ENCODE peak calls at places on chromosomes 5 and 9, in ten cellular contexts. Y is activated T-helper 9 cell treated with anti-CD3 and anti-CD28 coated beads, Interleukin-2, amount 50 U/mL, for 16 hours; T is fibroblast of lung; Q is hypothalamus; P is lower leg skin; U is ACHN; A is heart right ventricle; D is fibroblast of the aortic adventitia; G is osteocyte; M is skeletal muscle cell. L is an unnamed sample.

GRCh38 chr5:107331882-107332281 is 338.9 kb downstream of the EFNA5 start:
- DNase-seq in Y (no peak), Q (no peak), P (no peak), A (no peak), M (no peak), D (no peak), G (no peak), T (no peak), U (no peak), L (peak; percentile 2)

GRCh38 chr5:177472460-177473441 is 683 bp downstream of the DBN1 start:
- DNase-seq in U (no peak), G (no peak), P (no peak), A (no peak), T (no peak), D (no peak), Q (no peak), Y (peak; percentile 30), M (no peak), L (peak; percentile 80)

GRCh38 chr5:143262393-143263174 is 140.9 kb downstream of the NR3C1 start:
- DNase-seq in D (peak; percentile 93), G (no peak), P (no peak), M (peak; percentile 93), U (peak; percentile 26), Y (no peak), A (no peak), T (peak; percentile 98), Q (no peak), L (peak; percentile 44)

GRCh38 chr5:32193591-32193990 is 19.5 kb upstream of the GOLPH3 start:
- DNase-seq in Y (no peak), T (peak; percentile 91), G (no peak), M (peak; percentile 89), U (no peak), A (peak; percentile 91), P (peak; percentile 65), D (peak; percentile 89), Q (no peak), L (peak; percentile 95)

GRCh38 chr9:77980622-77981021 is 51.0 kb downstream of the GNAQ start:
- DNase-seq in Y (no peak), D (peak; percentile 70), P (no peak), Q (no peak), A (no peak), T (peak; percentile 64), G (no peak), M (peak; percentile 36), U (no peak), L (no peak)

GRCh38 chr5:68285857-68286611 is 70.5 kb downstream of the PIK3R1 start:
- DNase-seq in T (peak; percentile 75), Q (no peak), Y (no peak), D (peak; percentile 83), G (no peak), A (no peak), U (peak; percentile 62), P (no peak), M (no peak), L (peak; percentile 72)

GRCh38 chr5:68243681-68244080 is 28.1 kb downstream of the PIK3R1 start:
- DNase-seq in P (no peak), Y (no peak), M (no peak), G (no peak), T (no peak), Q (no peak), A (no peak), D (no peak), U (no peak), L (no peak)

GRCh38 chr5:100706796-100707195 is 171.6 kb downstream of the FAM174A start:
- DNase-seq in D (peak; percentile 15), U (no peak), P (no peak), G (no peak), M (no peak), Q (no peak), A (no peak), T (peak; percentile 56), Y (no peak), L (peak; percentile 24)

GRCh38 chr9:20658677-20659473 is 25.2 kb upstream of the FOCAD start:
- DNase-seq in P (no peak), D (no peak), Y (no peak), Q (no peak), G (no peak), A (no peak), U (no peak), T (peak; percentile 10), M (no peak), L (peak; percentile 33)

GRCh38 chr9:119853126-119853525 is 483.9 kb upstream of the BRINP1 start:
- DNase-seq in P (no peak), M (no peak), Y (no peak), A (no peak), G (no peak), T (no peak), D (no peak), Q (no peak), U (no peak), L (no peak)

GRCh38 chr9:131275332-131276106 is 791 bp downstream of the FAM78A start:
- DNase-seq in T (no peak), A (peak; percentile 71), Y (no peak), D (no peak), M (no peak), U (no peak), G (no peak), P (no peak), Q (no peak), L (no peak)

GRCh38 chr5:180806351-180807011 is 3.9 kb upstream of the MGAT1 start:
- DNase-seq in D (no peak), M (no peak), T (no peak), Q (no peak), A (no peak), Y (no peak), U (no peak), P (no peak), G (no peak), L (no peak)

GRCh38 chr9:96169488-96169887 is 132.5 kb downstream of the HSD17B3 start:
- DNase-seq in T (peak; percentile 63), G (peak; percentile 90), M (no peak), Q (peak; percentile 61), P (no peak), Y (no peak), A (no peak), U (no peak), D (no peak), L (peak; percentile 59)

GRCh38 chr5:169126376-169127043 is 174.4 kb downstream of the SLIT3 start:
- DNase-seq in U (no peak), Q (no peak), P (no peak), T (no peak), M (no peak), G (no peak), A (no peak), Y (no peak), D (peak; percentile 49), L (no peak)

GRCh38 chr5:163105456-163105855 is 331.9 kb upstream of the CCNG1 start:
- DNase-seq in Y (no peak), A (no peak), P (no peak), M (no peak), G (no peak), Q (no peak), U (peak; percentile 36), T (no peak), D (no peak), L (peak; percentile 34)

GRCh38 chr5:124176692-124177091 is 569.7 kb downstream of the ZNF608 start:
- DNase-seq in M (peak; percentile 35), Y (no peak), G (no peak), P (no peak), D (no peak), U (no peak), Q (no peak), T (no peak), A (peak; percentile 36), L (no peak)

GRCh38 chr9:129459550-129460322 is 161.2 kb downstream of the C9orf50 start:
- DNase-seq in M (no peak), Y (no peak), Q (no peak), G (no peak), T (no peak), A (peak; percentile 36), U (no peak), D (no peak), P (no peak), L (no peak)

GRCh38 chr5:33336911-33337620 is 103.7 kb upstream of the TARS1 start:
- DNase-seq in Q (no peak), P (no peak), U (no peak), T (peak; percentile 89), Y (no peak), D (peak; percentile 86), G (no peak), M (peak; percentile 90), A (no peak), L (no peak)

GRCh38 chr5:107505763-107506534 is 164.8 kb downstream of the EFNA5 start:
- DNase-seq in P (no peak), T (no peak), A (no peak), G (no peak), Y (no peak), D (no peak), U (no peak), M (no peak), Q (no peak), L (no peak)

GRCh38 chr9:33782395-33783152 is 12.8 kb upstream of the PRSS3 start:
- DNase-seq in Y (no peak), M (peak; percentile 43), P (no peak), D (peak; percentile 82), G (no peak), Q (no peak), A (no peak), U (no peak), T (peak; percentile 77), L (peak; percentile 75)

GRCh38 chr9:3992924-3993323 is 306.9 kb downstream of the GLIS3 start:
- DNase-seq in P (no peak), D (peak; percentile 85), M (peak; percentile 15), G (no peak), Y (no peak), Q (no peak), U (no peak), T (peak; percentile 6), A (no peak), L (peak; percentile 72)

GRCh38 chr5:66558562-66558961 is 37.6 kb upstream of the MAST4 start:
- DNase-seq in U (no peak), T (no peak), Q (no peak), P (no peak), G (no peak), Y (no peak), M (no peak), D (no peak), A (no peak), L (no peak)

GRCh38 chr9:130856474-130856873 is 21.4 kb downstream of the ABL1 start:
- DNase-seq in T (no peak), A (no peak), D (no peak), G (no peak), Q (no peak), P (no peak), M (no peak), Y (no peak), U (no peak), L (no peak)

GRCh38 chr9:7961076-7961475 is 161.5 kb upstream of the DMAC1 start:
- DNase-seq in U (no peak), M (no peak), Y (no peak), Q (no peak), T (no peak), A (no peak), G (no peak), D (no peak), P (no peak), L (no peak)

GRCh38 chr9:81032831-81033230 is 656.5 kb downstream of the TLE1 start:
- DNase-seq in Q (no peak), T (peak; percentile 19), Y (no peak), D (peak; percentile 15), P (no peak), G (no peak), U (no peak), M (peak; percentile 22), A (no peak), L (peak; percentile 50)

GRCh38 chr5:67214036-67214435 is 17.4 kb upstream of the CD180 start:
- DNase-seq in M (no peak), P (no peak), U (no peak), T (peak; percentile 30), Y (no peak), A (no peak), D (no peak), G (peak; percentile 44), Q (no peak), L (no peak)

GRCh38 chr9:134198771-134199170 is 34.4 kb upstream of the RNU6ATAC start:
- DNase-seq in T (no peak), G (no peak), Y (no peak), A (no peak), D (no peak), M (no peak), P (no peak), U (no peak), Q (no peak), L (no peak)

GRCh38 chr5:111556504-111556903 is 44.2 kb upstream of the STARD4 start:
- DNase-seq in U (no peak), P (no peak), T (no peak), A (no peak), M (no peak), Q (no peak), G (no peak), Y (no peak), D (no peak), L (no peak)